ENCODE peak calls at places on chromosomes 1 and 21, in six cellular contexts. G is ELR, Q is Calu3, A is NCI-H1092, Z is AG08396, E is upper lobe of right lung. V is an unnamed sample.

GRCh38 chr1:151472852-151473731 is 13.8 kb upstream of the POGZ start:
- DNase-seq in A (no peak), Z (peak), G (peak), E (peak), Q (peak), V (peak)

GRCh38 chr1:157429841-157430240 is 122.5 kb downstream of the FCRL5 start:
- DNase-seq in G (peak), Z (no peak), E (no peak), A (no peak), Q (no peak), V (no peak)

GRCh38 chr21:41610042-41610839 is 102.3 kb upstream of the TMPRSS2 start:
- DNase-seq in G (peak), E (peak), Q (peak), A (peak), Z (peak), V (peak)

GRCh38 chr21:25657140-25657539 is 18.1 kb downstream of the JAM2 start:
- DNase-seq in A (no peak), Z (no peak), G (no peak), E (no peak), Q (no peak), V (no peak)

GRCh38 chr1:13443506-13443905 is 33.3 kb downstream of the PRAMEF20 start:
- DNase-seq in E (no peak), Z (no peak), Q (no peak), G (no peak), A (no peak), V (no peak)

GRCh38 chr1:73800376-73800775 is 397.6 kb downstream of the LRRIQ3 start:
- DNase-seq in E (no peak), Q (no peak), Z (no peak), G (peak), A (no peak), V (no peak)

GRCh38 chr1:169060906-169061683 is 45.4 kb upstream of the ATP1B1 start:
- DNase-seq in Z (no peak), A (no peak), G (no peak), Q (no peak), E (no peak), V (no peak)

GRCh38 chr1:159951551-159951950 is 2.5 kb downstream of the SLAMF9 start:
- DNase-seq in E (no peak), Z (no peak), G (no peak), Q (no peak), A (no peak), V (no peak)

GRCh38 chr1:68115308-68115707 is 64.9 kb upstream of the DIRAS3 start:
- DNase-seq in G (no peak), A (no peak), E (no peak), Z (no peak), Q (no peak), V (no peak)

GRCh38 chr1:204288061-204288588 is 71.6 kb downstream of the PLEKHA6 start:
- DNase-seq in A (no peak), Q (peak), G (peak), Z (no peak), E (peak), V (peak)

GRCh38 chr1:98119793-98120192 is 199.0 kb upstream of the DPYD start:
- DNase-seq in E (no peak), A (peak), G (peak), Q (peak), Z (peak), V (peak)

GRCh38 chr1:180231506-180232420 is 1.7 kb downstream of the LHX4 start:
- DNase-seq in A (no peak), Z (peak), Q (peak), E (no peak), G (peak), V (no peak)

GRCh38 chr1:80453775-80454174 is 1347.0 kb upstream of the ADGRL2 start:
- DNase-seq in Z (no peak), E (no peak), Q (no peak), G (no peak), A (no peak), V (no peak)

GRCh38 chr1:82778612-82779011 is 977.9 kb downstream of the ADGRL2 start:
- DNase-seq in G (peak), E (no peak), A (no peak), Z (peak), Q (no peak), V (no peak)

GRCh38 chr1:10969267-10969970 is 43.0 kb upstream of the TARDBP start:
- DNase-seq in G (no peak), Z (no peak), E (no peak), Q (no peak), A (peak), V (peak)

GRCh38 chr1:74943046-74943445 is 191.1 kb upstream of the LHX8 start:
- DNase-seq in Q (no peak), Z (no peak), E (no peak), A (no peak), G (no peak), V (no peak)

GRCh38 chr1:231935856-231936255 is 309.3 kb downstream of the DISC1 start:
- DNase-seq in G (no peak), A (peak), E (no peak), Q (no peak), Z (no peak), V (peak)

GRCh38 chr1:219427989-219428388 is 184.9 kb downstream of the ZC3H11B start:
- DNase-seq in E (no peak), Q (no peak), G (no peak), Z (no peak), A (no peak), V (no peak)

GRCh38 chr1:240414237-240414636 is 197.7 kb downstream of the GREM2 start:
- DNase-seq in Q (no peak), G (peak), A (no peak), Z (peak), E (no peak), V (no peak)

GRCh38 chr1:163083690-163084089 is 14.5 kb downstream of the RGS4 start:
- DNase-seq in E (no peak), Q (no peak), Z (no peak), G (peak), A (no peak), V (no peak)

V was measured in NCI-H2029.